ENCODE peak calls at places on chromosomes 11 and 22, in five cellular contexts. G, N, W, Q and M are unnamed samples.

GRCh38 chr11:117851852-117852251 is 24.6 kb downstream of the FXYD6 start:
- DNase-seq in G (no peak), N (no peak), W (no peak), Q (no peak), M (peak; percentile 48)

GRCh38 chr11:126163074-126163700 is 48.3 kb downstream of the RPUSD4 start:
- DNase-seq in G (peak; percentile 67), N (peak; percentile 74), W (no peak), Q (no peak), M (peak; percentile 69)

GRCh38 chr11:78380615-78381029 is 37.0 kb downstream of the GAB2 start:
- DNase-seq in G (no peak), N (no peak), W (no peak), Q (no peak), M (no peak)

GRCh38 chr11:115168229-115168671 is 336.0 kb downstream of the CADM1 start:
- DNase-seq in G (no peak), N (no peak), W (no peak), Q (no peak), M (peak; percentile 33)

GRCh38 chr22:43110927-43111623 is 525 bp downstream of the BIK start:
- DNase-seq in G (peak; percentile 84), N (no peak), W (peak; percentile 46), Q (peak; percentile 70), M (peak; percentile 25)

GRCh38 chr11:11915625-11916024 is 73.9 kb downstream of the USP47 start:
- DNase-seq in G (no peak), N (no peak), W (no peak), Q (no peak), M (no peak)

GRCh38 chr11:14422052-14422813 is 63.2 kb upstream of the RRAS2 start:
- DNase-seq in G (peak; percentile 81), N (peak; percentile 78), W (no peak), Q (peak; percentile 78), M (peak; percentile 61)

GRCh38 chr22:37484115-37485005 is 1.8 kb downstream of the MFNG start:
- DNase-seq in G (peak; percentile 98), N (no peak), W (no peak), Q (no peak), M (peak; percentile 61)

GRCh38 chr11:118996926-118997626 is 862 bp upstream of the CENATAC start:
- DNase-seq in G (peak; percentile 73), N (no peak), W (peak; percentile 76), Q (no peak), M (no peak)

GRCh38 chr11:27391336-27392015 is 28.5 kb upstream of the CCDC34 start:
- DNase-seq in G (no peak), N (no peak), W (no peak), Q (no peak), M (no peak)

GRCh38 chr11:68832476-68833176 is 9.1 kb downstream of the CPT1A start:
- DNase-seq in G (no peak), N (no peak), W (no peak), Q (peak; percentile 50), M (peak; percentile 62)
- TF ChIP-seq POLR2A in G (no peak), N (no peak), W (no peak), Q (no peak), M (no peak)

GRCh38 chr11:65576867-65577755 is 1.3 kb downstream of the EHBP1L1 start:
- DNase-seq in G (peak; percentile 94), N (peak; percentile 100), W (peak; percentile 89), Q (peak; percentile 86), M (no peak)
- TF ChIP-seq POLR2A in G (no peak), N (peak; percentile 62), W (no peak), Q (no peak), M (no peak)

GRCh38 chr22:20565761-20566160 is 58.4 kb downstream of the MED15 start:
- DNase-seq in G (peak; percentile 45), N (no peak), W (no peak), Q (no peak), M (no peak)
- TF ChIP-seq POLR2A in G (no peak), N (no peak), W (no peak), Q (no peak), M (no peak)

GRCh38 chr22:30208631-30209603 is 37.6 kb downstream of the LIF start:
- DNase-seq in G (no peak), N (no peak), W (no peak), Q (peak; percentile 81), M (peak; percentile 81)
- TF ChIP-seq POLR2A in G (no peak), N (no peak), W (no peak), Q (no peak), M (no peak)

DNA sequence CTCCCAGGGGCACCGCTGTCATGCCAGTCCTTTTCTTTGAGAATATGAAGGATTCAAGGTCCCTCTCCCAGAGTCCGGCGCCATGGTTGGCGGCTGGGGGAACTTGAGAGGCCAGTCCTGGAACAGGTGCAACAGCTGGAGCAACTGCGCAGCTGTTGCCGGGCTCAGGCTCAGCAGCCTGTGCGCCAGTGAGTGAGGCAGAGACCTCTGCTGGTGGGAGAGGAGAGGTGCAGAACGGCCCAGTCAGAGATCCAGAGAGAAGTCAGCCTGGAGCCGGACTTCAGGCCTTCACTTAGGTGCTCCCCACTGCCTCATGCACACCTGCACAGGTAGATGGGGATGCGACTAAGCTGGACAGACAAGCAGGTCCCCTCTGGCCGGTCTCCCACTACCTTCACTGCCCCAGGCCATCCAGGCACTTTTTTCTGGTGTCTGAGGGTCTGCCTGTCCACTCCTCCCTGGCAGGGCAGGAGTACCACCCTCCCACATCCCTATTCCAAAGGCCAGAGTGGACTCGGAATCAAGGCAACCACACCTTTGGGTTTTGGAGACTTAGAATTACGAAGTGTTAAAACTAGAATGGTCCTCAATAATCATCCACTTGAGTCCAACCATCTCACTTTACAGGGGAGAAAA is 4.6 kb downstream of the CHRDL2 start:
- DNase-seq in G (peak; percentile 86), N (peak; percentile 92), W (peak; percentile 71), Q (peak; percentile 88), M (peak; percentile 78)
- TF ChIP-seq POLR2A in G (no peak), N (no peak), W (no peak), Q (no peak), M (no peak)

GRCh38 chr11:70397336-70397982 is 870 bp upstream of the CTTN start:
- DNase-seq in G (no peak), N (no peak), W (peak; percentile 88), Q (peak; percentile 30), M (peak; percentile 29)

GRCh38 chr11:70399681-70400112 is 1.4 kb downstream of the CTTN start:
- DNase-seq in G (no peak), N (peak; percentile 94), W (peak; percentile 92), Q (peak; percentile 92), M (peak; percentile 92)

GRCh38 chr11:70398834-70399680 is 728 bp downstream of the CTTN start:
- DNase-seq in G (peak; percentile 81), N (no peak), W (peak; percentile 84), Q (peak; percentile 33), M (peak; percentile 32)

GRCh38 chr11:70400643-70401042 is 2.3 kb downstream of the CTTN start:
- DNase-seq in G (no peak), N (no peak), W (no peak), Q (no peak), M (no peak)

DNA sequence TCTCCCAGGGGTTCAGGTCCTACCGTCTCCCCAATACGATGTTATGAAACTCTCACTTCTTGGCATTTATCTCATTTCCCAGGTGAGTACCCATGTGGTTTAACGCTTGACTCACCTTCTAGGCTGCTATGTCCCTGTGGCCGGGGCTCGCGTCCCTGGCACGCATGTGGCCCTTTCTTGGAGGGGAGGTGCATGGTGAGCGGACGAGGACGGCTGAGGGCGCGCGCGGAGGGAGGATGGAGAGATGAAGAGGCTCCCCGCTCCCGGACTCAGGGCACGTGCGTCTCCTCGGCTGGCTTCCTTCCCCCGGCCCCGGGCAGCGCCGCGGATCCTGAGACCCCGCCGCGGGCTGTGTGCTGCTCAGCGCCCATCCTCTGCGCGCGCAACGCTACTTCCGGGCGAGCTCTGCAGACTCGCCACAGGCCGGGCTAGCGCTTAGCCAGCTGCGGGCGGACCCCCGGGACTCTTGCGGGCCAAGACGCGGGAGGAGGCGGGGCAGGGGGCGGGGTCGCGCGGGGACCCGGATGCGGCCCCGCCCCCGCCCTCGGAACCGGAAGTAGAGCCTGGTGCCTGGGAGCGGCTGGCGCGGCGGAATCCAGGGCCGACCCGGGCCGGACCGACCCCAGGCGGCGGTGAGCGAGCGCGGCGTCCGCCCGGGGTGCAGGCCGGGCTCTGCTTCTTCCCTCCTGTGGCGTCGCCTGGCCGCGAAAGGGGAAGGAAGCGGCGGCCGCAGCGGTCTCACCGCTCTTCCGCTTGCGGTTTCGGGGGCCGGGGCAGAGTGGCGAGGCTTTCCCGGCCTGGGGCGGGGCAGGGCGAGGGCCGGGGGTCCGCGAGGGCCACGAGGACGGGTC is at the start of gene CTTN:
- DNase-seq in G (peak; percentile 94), N (peak; percentile 81), W (peak; percentile 96), Q (peak; percentile 86), M (peak; percentile 88)
- TF ChIP-seq POLR2A in G (no peak), N (peak; percentile 64), W (peak; percentile 44), Q (peak; percentile 59), M (peak; percentile 35)

GRCh38 chr22:41782751-41783150 is 17.7 kb upstream of the CCDC134 start:
- DNase-seq in G (no peak), N (no peak), W (no peak), Q (no peak), M (no peak)

GRCh38 chr22:41779889-41780505 is 20.5 kb upstream of the CCDC134 start:
- DNase-seq in G (peak; percentile 38), N (no peak), W (no peak), Q (no peak), M (no peak)

GRCh38 chr22:41782316-41782715 is 18.2 kb upstream of the CCDC134 start:
- DNase-seq in G (no peak), N (no peak), W (no peak), Q (no peak), M (no peak)

GRCh38 chr22:41781508-41781906 is 19.0 kb upstream of the CCDC134 start:
- DNase-seq in G (no peak), N (no peak), W (no peak), Q (no peak), M (no peak)

GRCh38 chr22:41780714-41781507 is 19.6 kb upstream of the CCDC134 start:
- DNase-seq in G (peak; percentile 97), N (no peak), W (peak; percentile 95), Q (peak; percentile 33), M (peak; percentile 33)
- TF ChIP-seq POLR2A in G (peak; percentile 61), N (no peak), W (peak; percentile 66), Q (no peak), M (no peak)

DNA sequence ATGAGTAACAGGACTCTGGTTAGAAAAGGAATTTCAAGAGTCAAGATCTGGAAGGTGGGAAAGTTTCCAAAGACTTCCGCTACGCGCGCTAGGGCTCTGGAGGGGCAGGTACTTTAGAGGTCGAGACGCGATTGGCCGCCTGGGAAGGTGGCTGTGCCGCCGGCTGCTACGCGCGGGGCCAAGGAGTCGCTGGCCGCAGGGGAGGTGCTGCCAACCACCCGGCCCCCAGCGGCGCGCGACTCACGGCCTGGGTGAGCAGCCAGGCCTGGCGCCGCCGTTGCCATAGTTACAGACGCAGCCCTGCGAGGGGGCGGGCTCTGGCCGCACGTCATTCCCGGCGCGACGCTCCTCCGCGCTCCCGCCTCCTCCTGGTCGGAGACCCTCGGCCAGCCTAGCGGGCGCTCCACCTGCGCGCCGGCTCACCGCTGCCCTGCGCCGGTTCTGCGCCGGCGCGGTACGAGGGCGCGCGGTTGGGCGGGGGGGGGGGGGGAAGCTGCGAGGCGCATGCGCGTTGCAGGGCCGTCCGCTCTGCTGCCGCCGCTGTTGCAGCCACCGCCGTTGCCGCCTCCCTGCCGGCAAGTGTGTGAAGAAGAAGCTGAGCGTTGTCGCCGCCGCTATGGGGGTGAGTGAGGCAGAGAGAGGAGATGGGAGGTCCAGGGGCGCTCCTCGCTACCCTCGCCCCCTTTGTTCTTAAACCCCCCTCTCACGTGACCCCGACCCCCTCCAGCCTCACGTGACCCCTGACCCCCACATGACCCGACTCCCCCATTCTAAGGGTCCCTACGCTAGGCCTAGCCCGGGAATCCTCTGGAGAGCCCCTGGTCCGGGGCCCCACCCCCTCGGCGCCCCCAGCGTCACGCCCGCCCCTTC is at the start of gene NAA40:
- DNase-seq in G (peak; percentile 98), N (peak; percentile 99), W (peak; percentile 99), Q (peak; percentile 97), M (peak; percentile 95)
- TF ChIP-seq POLR2A in G (no peak), N (peak; percentile 84), W (peak; percentile 55), Q (no peak), M (no peak)